ENCODE peak calls at places on chromosomes 13 and 19, in eight cellular contexts. One of them, this sample, is unnamed.

GRCh38 chr19:39811064-39811463 is 22.9 kb downstream of the DYRK1B start:
- DNase-seq in NB4: no peak
- DNase-seq in PC-3: no peak
- DNase-seq in cardiac fibroblast: no peak
- DNase-seq in endothelial cell: no peak
- DNase-seq in mucosa of descending colon: no peak
- DNase-seq in AG04450: no peak
- DNase-seq in tibial nerve: no peak
- DNase-seq in this sample: no peak

GRCh38 chr13:106383791-106384190 is 151.7 kb downstream of the EFNB2 start:
- DNase-seq in endothelial cell: no peak
- DNase-seq in AG04450: no peak
- DNase-seq in tibial nerve: no peak
- DNase-seq in mucosa of descending colon: no peak
- DNase-seq in cardiac fibroblast: no peak
- DNase-seq in PC-3: no peak
- DNase-seq in NB4: no peak
- DNase-seq in this sample: no peak

GRCh38 chr13:30111810-30112209 is 195.5 kb downstream of the KATNAL1 start:
- DNase-seq in cardiac fibroblast: no peak
- DNase-seq in PC-3: no peak
- DNase-seq in AG04450: no peak
- DNase-seq in tibial nerve: no peak
- DNase-seq in NB4: peak
- DNase-seq in mucosa of descending colon: no peak
- DNase-seq in endothelial cell: no peak
- DNase-seq in this sample: no peak

GRCh38 chr19:7215176-7215575 is 79.0 kb downstream of the INSR start:
- DNase-seq in NB4: no peak
- DNase-seq in tibial nerve: no peak
- DNase-seq in AG04450: no peak
- DNase-seq in PC-3: no peak
- DNase-seq in cardiac fibroblast: no peak
- DNase-seq in endothelial cell: no peak
- DNase-seq in mucosa of descending colon: no peak
- DNase-seq in this sample: no peak

GRCh38 chr19:18020212-18021067 is 12.5 kb downstream of the ARRDC2 start:
- DNase-seq in AG04450: no peak
- DNase-seq in cardiac fibroblast: peak
- DNase-seq in PC-3: no peak
- DNase-seq in endothelial cell: no peak
- DNase-seq in mucosa of descending colon: peak
- DNase-seq in NB4: no peak
- DNase-seq in tibial nerve: peak
- DNase-seq in this sample: no peak

GRCh38 chr13:109155301-109155761 is 525.9 kb downstream of the MYO16 start:
- DNase-seq in PC-3: peak
- DNase-seq in mucosa of descending colon: no peak
- DNase-seq in endothelial cell: no peak
- DNase-seq in AG04450: no peak
- DNase-seq in cardiac fibroblast: peak
- DNase-seq in NB4: no peak
- DNase-seq in tibial nerve: no peak
- DNase-seq in this sample: no peak

GRCh38 chr19:7815325-7815724 is 14.7 kb upstream of the EVI5L start:
- DNase-seq in mucosa of descending colon: no peak
- DNase-seq in AG04450: no peak
- DNase-seq in PC-3: no peak
- DNase-seq in cardiac fibroblast: no peak
- DNase-seq in endothelial cell: no peak
- DNase-seq in NB4: no peak
- DNase-seq in tibial nerve: no peak
- DNase-seq in this sample: no peak

GRCh38 chr13:87259479-87260083 is 411.6 kb upstream of the SLITRK5 start:
- DNase-seq in AG04450: no peak
- DNase-seq in tibial nerve: no peak
- DNase-seq in cardiac fibroblast: no peak
- DNase-seq in NB4: no peak
- DNase-seq in PC-3: peak
- DNase-seq in mucosa of descending colon: no peak
- DNase-seq in endothelial cell: no peak
- DNase-seq in this sample: peak

GRCh38 chr19:49282184-49282583 is 42.8 kb downstream of the SLC6A16 start:
- DNase-seq in cardiac fibroblast: no peak
- DNase-seq in mucosa of descending colon: no peak
- DNase-seq in tibial nerve: no peak
- DNase-seq in endothelial cell: no peak
- DNase-seq in AG04450: no peak
- DNase-seq in PC-3: no peak
- DNase-seq in NB4: no peak
- DNase-seq in this sample: no peak

GRCh38 chr13:80217614-80218456 is 123.1 kb downstream of the SPRY2 start:
- DNase-seq in mucosa of descending colon: no peak
- DNase-seq in endothelial cell: no peak
- DNase-seq in tibial nerve: no peak
- DNase-seq in AG04450: peak
- DNase-seq in NB4: no peak
- DNase-seq in PC-3: peak
- DNase-seq in cardiac fibroblast: peak
- DNase-seq in this sample: no peak

GRCh38 chr19:49339364-49340068 is 4.3 kb downstream of the CD37 start:
- DNase-seq in endothelial cell: peak
- DNase-seq in PC-3: peak
- DNase-seq in cardiac fibroblast: peak
- DNase-seq in tibial nerve: peak
- DNase-seq in mucosa of descending colon: peak
- DNase-seq in AG04450: peak
- DNase-seq in NB4: no peak
- DNase-seq in this sample: peak

GRCh38 chr13:95269756-95270155 is 31.5 kb downstream of the ABCC4 start:
- DNase-seq in AG04450: no peak
- DNase-seq in endothelial cell: no peak
- DNase-seq in NB4: no peak
- DNase-seq in PC-3: no peak
- DNase-seq in tibial nerve: no peak
- DNase-seq in cardiac fibroblast: no peak
- DNase-seq in mucosa of descending colon: no peak
- DNase-seq in this sample: no peak

GRCh38 chr19:30718728-30719127 is 346.5 kb downstream of the ZNF536 start:
- DNase-seq in cardiac fibroblast: no peak
- DNase-seq in NB4: no peak
- DNase-seq in endothelial cell: no peak
- DNase-seq in tibial nerve: no peak
- DNase-seq in PC-3: no peak
- DNase-seq in AG04450: no peak
- DNase-seq in mucosa of descending colon: no peak
- DNase-seq in this sample: no peak

GRCh38 chr13:80214521-80214941 is 126.4 kb downstream of the SPRY2 start:
- DNase-seq in PC-3: no peak
- DNase-seq in endothelial cell: no peak
- DNase-seq in mucosa of descending colon: no peak
- DNase-seq in AG04450: peak
- DNase-seq in NB4: no peak
- DNase-seq in tibial nerve: no peak
- DNase-seq in cardiac fibroblast: no peak
- DNase-seq in this sample: no peak

GRCh38 chr13:32443111-32443510 is 15.2 kb upstream of the N4BP2L1 start:
- DNase-seq in AG04450: no peak
- DNase-seq in mucosa of descending colon: peak
- DNase-seq in tibial nerve: no peak
- DNase-seq in cardiac fibroblast: peak
- DNase-seq in NB4: peak
- DNase-seq in PC-3: peak
- DNase-seq in endothelial cell: peak
- DNase-seq in this sample: no peak

GRCh38 chr19:36032251-36033104 is at the start of gene CLIP3:
- DNase-seq in cardiac fibroblast: peak
- DNase-seq in AG04450: peak
- DNase-seq in endothelial cell: peak
- DNase-seq in mucosa of descending colon: no peak
- DNase-seq in PC-3: no peak
- DNase-seq in NB4: no peak
- DNase-seq in tibial nerve: no peak
- DNase-seq in this sample: peak

GRCh38 chr13:42384265-42384664 is 112.3 kb downstream of the AKAP11 start:
- DNase-seq in PC-3: peak
- DNase-seq in endothelial cell: no peak
- DNase-seq in NB4: no peak
- DNase-seq in tibial nerve: no peak
- DNase-seq in AG04450: no peak
- DNase-seq in mucosa of descending colon: no peak
- DNase-seq in cardiac fibroblast: no peak
- DNase-seq in this sample: no peak

GRCh38 chr19:426725-427445 is 17.9 kb upstream of the C2CD4C start:
- DNase-seq in endothelial cell: no peak
- DNase-seq in mucosa of descending colon: no peak
- DNase-seq in NB4: peak
- DNase-seq in AG04450: no peak
- DNase-seq in PC-3: no peak
- DNase-seq in tibial nerve: no peak
- DNase-seq in cardiac fibroblast: no peak
- DNase-seq in this sample: no peak

GRCh38 chr13:77000475-77000874 is 8.6 kb downstream of the CLN5 start:
- DNase-seq in tibial nerve: no peak
- DNase-seq in mucosa of descending colon: no peak
- DNase-seq in NB4: peak
- DNase-seq in AG04450: no peak
- DNase-seq in PC-3: peak
- DNase-seq in endothelial cell: no peak
- DNase-seq in cardiac fibroblast: peak
- DNase-seq in this sample: no peak

GRCh38 chr19:50607874-50608785 is 31.6 kb downstream of the SYT3 start:
- DNase-seq in mucosa of descending colon: peak
- DNase-seq in NB4: peak
- DNase-seq in PC-3: peak
- DNase-seq in AG04450: peak
- DNase-seq in cardiac fibroblast: peak
- DNase-seq in tibial nerve: no peak
- DNase-seq in endothelial cell: peak
- DNase-seq in this sample: peak
- TF ChIP-seq CTCF in mucosa of descending colon: no peak
- TF ChIP-seq CTCF in NB4: peak
- TF ChIP-seq CTCF in PC-3: peak
- TF ChIP-seq CTCF in AG04450: peak
- TF ChIP-seq CTCF in cardiac fibroblast: peak
- TF ChIP-seq CTCF in tibial nerve: no peak
- TF ChIP-seq CTCF in endothelial cell: no peak
- TF ChIP-seq CTCF in this sample: peak

DNA sequence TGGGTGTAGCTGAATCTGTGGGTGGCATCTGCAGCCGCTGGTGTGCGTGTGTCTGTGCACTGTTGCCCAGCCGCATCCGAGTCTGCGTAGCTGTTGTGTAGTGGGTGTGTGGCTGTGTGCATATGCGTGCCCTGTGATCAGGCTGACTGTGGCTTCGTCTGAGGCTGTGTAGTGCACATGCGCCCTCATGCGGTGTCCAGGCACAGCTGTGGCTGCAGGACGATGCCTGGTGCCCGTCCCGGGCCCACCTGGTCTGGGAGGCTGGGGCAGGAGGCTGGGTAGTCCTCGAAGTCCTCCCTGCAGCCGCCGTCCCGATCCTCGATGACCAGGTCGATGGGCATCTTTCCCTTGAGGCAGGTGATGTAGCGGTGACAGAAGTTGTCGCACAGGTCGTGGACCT is 4.9 kb downstream of the MEIS3 start:
- DNase-seq in endothelial cell: peak
- DNase-seq in PC-3: peak
- DNase-seq in tibial nerve: no peak
- DNase-seq in NB4: peak
- DNase-seq in AG04450: no peak
- DNase-seq in mucosa of descending colon: no peak
- DNase-seq in cardiac fibroblast: no peak
- DNase-seq in this sample: no peak
- TF ChIP-seq CTCF in endothelial cell: no peak
- TF ChIP-seq CTCF in PC-3: peak
- TF ChIP-seq CTCF in tibial nerve: no peak
- TF ChIP-seq CTCF in NB4: peak
- TF ChIP-seq CTCF in AG04450: no peak
- TF ChIP-seq CTCF in mucosa of descending colon: no peak
- TF ChIP-seq CTCF in cardiac fibroblast: no peak
- TF ChIP-seq CTCF in this sample: no peak

GRCh38 chr13:73715114-73715909 is 418.9 kb downstream of the KLF12 start:
- DNase-seq in cardiac fibroblast: no peak
- DNase-seq in tibial nerve: no peak
- DNase-seq in NB4: no peak
- DNase-seq in mucosa of descending colon: no peak
- DNase-seq in AG04450: no peak
- DNase-seq in PC-3: no peak
- DNase-seq in endothelial cell: no peak
- DNase-seq in this sample: no peak
- TF ChIP-seq CTCF in cardiac fibroblast: no peak
- TF ChIP-seq CTCF in tibial nerve: no peak
- TF ChIP-seq CTCF in NB4: no peak
- TF ChIP-seq CTCF in mucosa of descending colon: no peak
- TF ChIP-seq CTCF in AG04450: no peak
- TF ChIP-seq CTCF in PC-3: no peak
- TF ChIP-seq CTCF in endothelial cell: no peak
- TF ChIP-seq CTCF in this sample: no peak

DNA sequence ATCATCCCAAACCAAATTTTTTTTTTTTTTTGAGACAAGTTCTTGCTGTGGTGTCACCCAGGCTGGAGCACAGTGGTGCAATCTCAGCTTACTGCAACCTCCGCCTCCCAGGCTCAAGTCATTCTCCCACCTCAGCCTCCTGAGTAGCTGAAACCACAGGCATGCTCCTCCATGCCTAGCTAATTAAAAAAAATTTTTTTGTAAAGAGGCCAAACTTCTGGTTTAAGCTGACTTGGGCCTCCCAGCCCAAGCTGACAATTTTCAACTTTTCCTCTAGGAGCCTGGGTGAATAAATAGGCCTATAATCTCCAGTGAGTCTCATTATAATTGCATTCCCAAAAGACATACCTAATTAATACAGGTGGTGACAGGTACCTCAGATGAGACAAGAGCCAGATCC is 22.1 kb upstream of the OLFM2 start:
- DNase-seq in AG04450: peak
- DNase-seq in endothelial cell: no peak
- DNase-seq in tibial nerve: no peak
- DNase-seq in mucosa of descending colon: no peak
- DNase-seq in NB4: no peak
- DNase-seq in cardiac fibroblast: peak
- DNase-seq in PC-3: no peak
- DNase-seq in this sample: no peak
- TF ChIP-seq CTCF in AG04450: no peak
- TF ChIP-seq CTCF in endothelial cell: no peak
- TF ChIP-seq CTCF in tibial nerve: no peak
- TF ChIP-seq CTCF in mucosa of descending colon: no peak
- TF ChIP-seq CTCF in NB4: no peak
- TF ChIP-seq CTCF in cardiac fibroblast: no peak
- TF ChIP-seq CTCF in PC-3: no peak
- TF ChIP-seq CTCF in this sample: no peak

DNA sequence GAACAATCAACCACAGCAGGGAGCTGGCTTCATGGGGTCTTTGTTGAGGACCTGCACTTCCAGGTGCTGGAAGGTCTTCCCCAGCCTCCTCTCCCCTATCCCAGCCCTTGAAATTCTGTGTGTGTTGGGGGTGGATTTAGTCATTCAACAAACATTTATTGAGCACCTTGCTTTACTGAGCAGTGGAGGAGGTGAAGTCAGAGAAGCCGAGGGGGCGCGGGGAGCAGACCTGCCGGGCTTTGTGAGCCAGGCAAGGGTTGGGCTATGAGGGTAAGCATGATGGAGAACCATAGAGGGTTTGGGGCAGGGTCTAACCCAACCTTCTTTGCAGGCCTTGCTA is 3.5 kb upstream of the C19orf85 start:
- DNase-seq in AG04450: no peak
- DNase-seq in endothelial cell: no peak
- DNase-seq in mucosa of descending colon: no peak
- DNase-seq in cardiac fibroblast: no peak
- DNase-seq in tibial nerve: no peak
- DNase-seq in PC-3: no peak
- DNase-seq in NB4: no peak
- DNase-seq in this sample: no peak
- TF ChIP-seq CTCF in AG04450: no peak
- TF ChIP-seq CTCF in endothelial cell: peak
- TF ChIP-seq CTCF in mucosa of descending colon: no peak
- TF ChIP-seq CTCF in cardiac fibroblast: no peak
- TF ChIP-seq CTCF in tibial nerve: peak
- TF ChIP-seq CTCF in PC-3: peak
- TF ChIP-seq CTCF in NB4: no peak
- TF ChIP-seq CTCF in this sample: no peak

This sample was measured in neural crest cell.